ENCODE peak calls at places on chromosomes 13 and 19, in four cellular contexts. S is activated CD4-positive, alpha-beta T cell treated with anti-CD3 and anti-CD28 coated beads, Interleukin-2, amount 50 U/mL, for 1 hour; O is AG04450; R is activated CD4-positive, CD25-positive, alpha-beta regulatory T cell. X is an unnamed sample.

GRCh38 chr19:1874554-1875185 is 10.6 kb downstream of the ABHD17A start:
- DNase-seq in R (no peak), O (no peak), S (no peak), X (no peak)

GRCh38 chr19:42117076-42117475 is 15.2 kb downstream of the POU2F2 start:
- DNase-seq in S (no peak), O (no peak), R (no peak), X (no peak)

GRCh38 chr19:51127755-51128154 is 3.0 kb downstream of the SIGLEC9 start:
- DNase-seq in S (no peak), O (no peak), R (no peak), X (no peak)

GRCh38 chr19:3980353-3981251 is 4.7 kb downstream of the EEF2 start:
- DNase-seq in O (no peak), R (no peak), S (no peak), X (no peak)

GRCh38 chr13:106114981-106115554 is 420.4 kb downstream of the EFNB2 start:
- DNase-seq in R (no peak), O (peak), S (no peak), X (no peak)

GRCh38 chr13:90696254-90696653 is 651.2 kb upstream of the MIR17HG start:
- DNase-seq in S (no peak), R (no peak), O (no peak), X (no peak)

GRCh38 chr19:47058621-47059020 is 10.2 kb upstream of the TMEM160 start:
- DNase-seq in R (no peak), O (no peak), S (no peak), X (no peak)

GRCh38 chr13:91153372-91153771 is 194.1 kb upstream of the MIR17HG start:
- DNase-seq in S (no peak), R (no peak), O (no peak), X (no peak)

GRCh38 chr13:98781905-98782304 is 29.4 kb upstream of the SLC15A1 start:
- DNase-seq in R (no peak), O (no peak), S (no peak), X (no peak)

GRCh38 chr13:31930901-31931522 is 100.6 kb upstream of the FRY start:
- DNase-seq in S (no peak), O (no peak), R (no peak), X (no peak)

GRCh38 chr19:48926909-48927308 is 6.6 kb upstream of the DHDH start:
- DNase-seq in O (peak), S (no peak), R (no peak), X (peak)

GRCh38 chr19:54429176-54429495 is 13.9 kb downstream of the TTYH1 start:
- DNase-seq in R (no peak), O (no peak), S (no peak), X (no peak)

GRCh38 chr19:31073485-31074221 is 275.6 kb downstream of the TSHZ3 start:
- DNase-seq in O (no peak), R (no peak), S (no peak), X (no peak)

GRCh38 chr19:33261511-33262192 is 36.0 kb upstream of the SLC7A10 start:
- DNase-seq in R (no peak), S (no peak), O (no peak), X (no peak)

GRCh38 chr13:88068975-88069374 is 397.8 kb downstream of the SLITRK5 start:
- DNase-seq in R (no peak), O (no peak), S (no peak), X (no peak)

GRCh38 chr19:49355890-49356289 is 6.3 kb downstream of the TEAD2 start:
- DNase-seq in S (no peak), O (no peak), R (no peak), X (no peak)

GRCh38 chr13:32676242-32676641 is 90.0 kb downstream of the PDS5B start:
- DNase-seq in O (no peak), S (no peak), R (no peak), X (no peak)

GRCh38 chr19:32676186-32676894 is 692 bp downstream of the RGS9BP start:
- DNase-seq in R (no peak), S (peak), O (no peak), X (no peak)

GRCh38 chr19:32599736-32600157 is 18.8 kb downstream of the PDCD5 start:
- DNase-seq in R (no peak), O (peak), S (peak), X (peak)

GRCh38 chr19:12792048-12792852 is 964 bp downstream of the JUNB start:
- DNase-seq in S (peak), O (no peak), R (peak), X (no peak)

GRCh38 chr19:38031423-38031770 is 124.4 kb downstream of the SIPA1L3 start:
- DNase-seq in R (no peak), S (no peak), O (no peak), X (peak)

GRCh38 chr19:33098023-33098652 is 17.2 kb downstream of the GPATCH1 start:
- DNase-seq in R (no peak), S (no peak), O (no peak), X (no peak)

GRCh38 chr19:2820112-2820702 is 539 bp downstream of the ZNF554 start:
- DNase-seq in R (no peak), O (no peak), S (no peak), X (no peak)

GRCh38 chr19:30856376-30856775 is 484.2 kb downstream of the ZNF536 start:
- DNase-seq in R (no peak), S (no peak), O (no peak), X (no peak)

GRCh38 chr13:77737583-77738200 is 40.2 kb downstream of the SLAIN1 start:
- DNase-seq in O (no peak), S (no peak), R (no peak), X (no peak)

GRCh38 chr13:58619396-58620113 is 988.0 kb downstream of the PCDH17 start:
- DNase-seq in O (no peak), R (no peak), S (no peak), X (no peak)

GRCh38 chr13:30690282-30691188 is 44.8 kb upstream of the ALOX5AP start:
- DNase-seq in R (no peak), O (peak), S (no peak), X (no peak)